ENCODE peak calls at places on chromosomes 4 and X, in eight cellular contexts. M is myocyte; B is left kidney; Q is H7; X is cerebellum; I is stimulated activated CD8-positive, alpha-beta memory T cell treated with anti-CD3 and anti-CD28 coated beads, Interleukin-4, amount 100 ng/mL, for 4 hours; A is erythroblast; S is SJSA1. R is an unnamed sample.

GRCh38 chrX:78123190-78123589 is 16.3 kb downstream of the TAF9B start:
- DNase-seq in M (peak), B (no peak), Q (no peak), X (no peak), I (no peak), A (no peak), S (no peak), R (no peak)

GRCh38 chr4:3654036-3654807 is 112.0 kb upstream of the ADRA2C start:
- DNase-seq in M (no peak), B (no peak), Q (no peak), X (no peak), I (no peak), A (no peak), S (no peak), R (no peak)

GRCh38 chr4:138249132-138249531 is 7.0 kb upstream of the SLC7A11 start:
- DNase-seq in M (no peak), B (no peak), Q (peak), X (no peak), I (no peak), A (no peak), S (no peak), R (no peak)

GRCh38 chr4:76729991-76730390 is 168.0 kb downstream of the SOWAHB start:
- DNase-seq in M (no peak), B (no peak), Q (no peak), X (no peak), I (no peak), A (no peak), S (no peak), R (no peak)

GRCh38 chr4:1050486-1051213 is 39.2 kb downstream of the FGFRL1 start:
- DNase-seq in M (no peak), B (no peak), Q (peak), X (no peak), I (no peak), A (peak), S (no peak), R (peak)

GRCh38 chr4:38762560-38762959 is 20.2 kb downstream of the TLR10 start:
- DNase-seq in M (no peak), B (no peak), Q (no peak), X (no peak), I (no peak), A (no peak), S (no peak), R (no peak)

GRCh38 chr4:40976343-40976742 is 226.6 kb downstream of the NSUN7 start:
- DNase-seq in M (peak), B (peak), Q (peak), X (no peak), I (no peak), A (peak), S (no peak), R (no peak)

GRCh38 chr4:1593881-1594345 is 90.2 kb downstream of the FAM53A start:
- DNase-seq in M (no peak), B (no peak), Q (peak), X (no peak), I (no peak), A (no peak), S (no peak), R (peak)

GRCh38 chr4:146142768-146143167 is 32.8 kb upstream of the LSM6 start:
- DNase-seq in M (no peak), B (no peak), Q (no peak), X (no peak), I (no peak), A (no peak), S (no peak), R (no peak)

GRCh38 chr4:151530230-151530629 is 121.3 kb downstream of the FHIP1A start:
- DNase-seq in M (no peak), B (no peak), Q (no peak), X (no peak), I (no peak), A (no peak), S (no peak), R (no peak)

GRCh38 chr4:128163177-128164117 is 102.3 kb downstream of the LARP1B start:
- DNase-seq in M (peak), B (no peak), Q (no peak), X (no peak), I (no peak), A (no peak), S (no peak), R (no peak)

GRCh38 chr4:80446664-80447063 is 111.1 kb downstream of the CFAP299 start:
- DNase-seq in M (no peak), B (no peak), Q (no peak), X (no peak), I (no peak), A (no peak), S (no peak), R (no peak)

GRCh38 chrX:40152173-40152705 is 54.5 kb upstream of the BCOR start:
- DNase-seq in M (no peak), B (peak), Q (peak), X (no peak), I (no peak), A (peak), S (peak), R (peak)

GRCh38 chrX:63754141-63754859 is 30.7 kb downstream of the ARHGEF9 start:
- DNase-seq in M (peak), B (peak), Q (no peak), X (no peak), I (no peak), A (peak), S (no peak), R (peak)

GRCh38 chrX:41553688-41554087 is 106.5 kb downstream of the NYX start:
- DNase-seq in M (no peak), B (no peak), Q (no peak), X (no peak), I (no peak), A (peak), S (no peak), R (no peak)

GRCh38 chr4:169060396-169061081 is 50.5 kb upstream of the CBR4 start:
- DNase-seq in M (no peak), B (no peak), Q (no peak), X (no peak), I (no peak), A (no peak), S (no peak), R (no peak)